ENCODE peak calls at places on chromosomes 16 and 17, in ten cellular contexts. One of them, this sample, is unnamed.
A peak's percentile ranks its signal among the peaks of the same experiment; 100 is the strongest.

GRCh38 chr17:37503148-37503547 is 13.5 kb downstream of the DUSP14 start:
- DNase-seq in stomach: no peak
- DNase-seq in cardiac muscle cell: no peak
- DNase-seq in fibroblast of mammary gland: no peak
- DNase-seq in endodermal cell: no peak
- DNase-seq in tibial nerve: no peak
- DNase-seq in tibial artery: no peak
- DNase-seq in SK-N-SH: no peak
- DNase-seq in mammary epithelial cell: no peak
- DNase-seq in left ventricle myocardium inferior: no peak
- DNase-seq in this sample: no peak

GRCh38 chr17:76697702-76698465 is 12.9 kb downstream of the MXRA7 start:
- DNase-seq in endodermal cell: peak; percentile 78
- DNase-seq in cardiac muscle cell: peak; percentile 86
- DNase-seq in fibroblast of mammary gland: no peak
- DNase-seq in stomach: no peak
- DNase-seq in tibial artery: no peak
- DNase-seq in left ventricle myocardium inferior: no peak
- DNase-seq in tibial nerve: no peak
- DNase-seq in SK-N-SH: peak; percentile 86
- DNase-seq in mammary epithelial cell: no peak
- DNase-seq in this sample: no peak

GRCh38 chr16:74186589-74186988 is 110.0 kb upstream of the PSMD7 start:
- DNase-seq in endodermal cell: no peak
- DNase-seq in tibial artery: no peak
- DNase-seq in SK-N-SH: peak; percentile 33
- DNase-seq in tibial nerve: no peak
- DNase-seq in fibroblast of mammary gland: peak; percentile 83
- DNase-seq in mammary epithelial cell: no peak
- DNase-seq in left ventricle myocardium inferior: no peak
- DNase-seq in cardiac muscle cell: no peak
- DNase-seq in stomach: no peak
- DNase-seq in this sample: no peak

GRCh38 chr16:1141716-1142115 is 11.2 kb upstream of the CACNA1H start:
- DNase-seq in stomach: no peak
- DNase-seq in mammary epithelial cell: no peak
- DNase-seq in endodermal cell: no peak
- DNase-seq in tibial artery: no peak
- DNase-seq in SK-N-SH: no peak
- DNase-seq in left ventricle myocardium inferior: no peak
- DNase-seq in fibroblast of mammary gland: no peak
- DNase-seq in tibial nerve: no peak
- DNase-seq in cardiac muscle cell: no peak
- DNase-seq in this sample: no peak

GRCh38 chr16:78693496-78693895 is 594.0 kb downstream of the WWOX start:
- DNase-seq in tibial nerve: no peak
- DNase-seq in stomach: no peak
- DNase-seq in tibial artery: no peak
- DNase-seq in SK-N-SH: no peak
- DNase-seq in mammary epithelial cell: no peak
- DNase-seq in fibroblast of mammary gland: no peak
- DNase-seq in cardiac muscle cell: no peak
- DNase-seq in left ventricle myocardium inferior: no peak
- DNase-seq in endodermal cell: no peak
- DNase-seq in this sample: no peak

GRCh38 chr16:73126453-73126853 is 78.5 kb upstream of the ZFHX3 start:
- DNase-seq in cardiac muscle cell: no peak
- DNase-seq in endodermal cell: no peak
- DNase-seq in SK-N-SH: no peak
- DNase-seq in tibial artery: peak; percentile 78
- DNase-seq in tibial nerve: peak; percentile 58
- DNase-seq in left ventricle myocardium inferior: peak; percentile 53
- DNase-seq in stomach: no peak
- DNase-seq in mammary epithelial cell: peak; percentile 49
- DNase-seq in fibroblast of mammary gland: peak; percentile 99
- DNase-seq in this sample: no peak

GRCh38 chr16:29717113-29717512 is 28.7 kb downstream of the C16orf54 start:
- DNase-seq in left ventricle myocardium inferior: no peak
- DNase-seq in endodermal cell: no peak
- DNase-seq in mammary epithelial cell: no peak
- DNase-seq in tibial nerve: no peak
- DNase-seq in SK-N-SH: no peak
- DNase-seq in fibroblast of mammary gland: no peak
- DNase-seq in stomach: no peak
- DNase-seq in tibial artery: no peak
- DNase-seq in cardiac muscle cell: no peak
- DNase-seq in this sample: no peak

GRCh38 chr17:75181608-75182318 is 996 bp downstream of the SUMO2 start:
- DNase-seq in stomach: peak; percentile 28
- DNase-seq in fibroblast of mammary gland: no peak
- DNase-seq in endodermal cell: no peak
- DNase-seq in tibial nerve: peak; percentile 20
- DNase-seq in tibial artery: peak; percentile 23
- DNase-seq in cardiac muscle cell: peak; percentile 15
- DNase-seq in mammary epithelial cell: peak; percentile 18
- DNase-seq in left ventricle myocardium inferior: peak; percentile 17
- DNase-seq in SK-N-SH: peak; percentile 36
- DNase-seq in this sample: peak; percentile 51

GRCh38 chr16:70508752-70509151 is 14.6 kb downstream of the COG4 start:
- DNase-seq in endodermal cell: no peak
- DNase-seq in mammary epithelial cell: no peak
- DNase-seq in cardiac muscle cell: no peak
- DNase-seq in left ventricle myocardium inferior: no peak
- DNase-seq in stomach: no peak
- DNase-seq in tibial nerve: no peak
- DNase-seq in SK-N-SH: no peak
- DNase-seq in fibroblast of mammary gland: peak; percentile 29
- DNase-seq in tibial artery: no peak
- DNase-seq in this sample: no peak

DNA sequence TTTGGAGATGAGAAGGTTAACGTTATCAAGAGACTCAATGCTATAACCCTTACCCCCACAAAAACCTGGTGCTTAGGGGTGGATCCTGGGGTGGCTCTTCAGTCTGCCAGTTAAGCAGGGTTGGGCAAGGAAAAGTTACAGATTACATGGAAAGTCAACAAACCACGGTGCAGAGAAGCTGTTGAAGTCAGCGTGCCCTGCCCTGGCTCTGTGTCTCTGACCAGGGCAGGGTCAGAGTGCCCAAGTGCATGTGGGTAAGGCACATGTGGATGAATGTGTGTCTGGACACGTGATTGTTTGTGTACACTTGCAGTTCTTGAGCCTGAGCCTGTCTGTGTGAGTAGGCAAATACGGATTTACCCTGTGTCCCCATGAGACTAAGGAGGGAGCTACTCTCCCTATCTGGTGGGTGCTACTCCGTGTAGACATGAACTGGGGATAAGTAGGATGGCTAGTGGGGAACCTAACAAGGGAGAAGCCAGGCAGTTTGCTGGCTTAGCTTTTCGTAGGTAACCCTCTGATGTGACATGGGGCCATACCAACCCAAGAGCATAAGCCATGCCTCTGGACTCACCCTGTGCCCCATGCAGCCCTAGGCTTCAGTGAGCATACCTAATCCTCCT is 5.5 kb downstream of the IGFBP4 start:
- DNase-seq in endodermal cell: no peak
- DNase-seq in tibial nerve: no peak
- DNase-seq in tibial artery: no peak
- DNase-seq in stomach: peak; percentile 70
- DNase-seq in SK-N-SH: no peak
- DNase-seq in mammary epithelial cell: no peak
- DNase-seq in cardiac muscle cell: no peak
- DNase-seq in left ventricle myocardium inferior: no peak
- DNase-seq in fibroblast of mammary gland: peak; percentile 70
- DNase-seq in this sample: no peak
- TF ChIP-seq CTCF in endodermal cell: no peak
- TF ChIP-seq CTCF in tibial nerve: no peak
- TF ChIP-seq CTCF in tibial artery: no peak
- TF ChIP-seq CTCF in stomach: no peak
- TF ChIP-seq CTCF in SK-N-SH: no peak
- TF ChIP-seq CTCF in mammary epithelial cell: no peak
- TF ChIP-seq CTCF in cardiac muscle cell: no peak
- TF ChIP-seq CTCF in left ventricle myocardium inferior: no peak
- TF ChIP-seq CTCF in fibroblast of mammary gland: no peak
- TF ChIP-seq CTCF in this sample: no peak

GRCh38 chr17:28514571-28515002 is 8.4 kb downstream of the FOXN1 start:
- DNase-seq in SK-N-SH: no peak
- DNase-seq in fibroblast of mammary gland: no peak
- DNase-seq in tibial artery: no peak
- DNase-seq in endodermal cell: no peak
- DNase-seq in stomach: no peak
- DNase-seq in cardiac muscle cell: no peak
- DNase-seq in tibial nerve: no peak
- DNase-seq in mammary epithelial cell: no peak
- DNase-seq in left ventricle myocardium inferior: no peak
- DNase-seq in this sample: no peak
- TF ChIP-seq CTCF in SK-N-SH: no peak
- TF ChIP-seq CTCF in fibroblast of mammary gland: no peak
- TF ChIP-seq CTCF in tibial artery: no peak
- TF ChIP-seq CTCF in endodermal cell: no peak
- TF ChIP-seq CTCF in stomach: no peak
- TF ChIP-seq CTCF in cardiac muscle cell: no peak
- TF ChIP-seq CTCF in tibial nerve: no peak
- TF ChIP-seq CTCF in mammary epithelial cell: no peak
- TF ChIP-seq CTCF in left ventricle myocardium inferior: no peak
- TF ChIP-seq CTCF in this sample: no peak

DNA sequence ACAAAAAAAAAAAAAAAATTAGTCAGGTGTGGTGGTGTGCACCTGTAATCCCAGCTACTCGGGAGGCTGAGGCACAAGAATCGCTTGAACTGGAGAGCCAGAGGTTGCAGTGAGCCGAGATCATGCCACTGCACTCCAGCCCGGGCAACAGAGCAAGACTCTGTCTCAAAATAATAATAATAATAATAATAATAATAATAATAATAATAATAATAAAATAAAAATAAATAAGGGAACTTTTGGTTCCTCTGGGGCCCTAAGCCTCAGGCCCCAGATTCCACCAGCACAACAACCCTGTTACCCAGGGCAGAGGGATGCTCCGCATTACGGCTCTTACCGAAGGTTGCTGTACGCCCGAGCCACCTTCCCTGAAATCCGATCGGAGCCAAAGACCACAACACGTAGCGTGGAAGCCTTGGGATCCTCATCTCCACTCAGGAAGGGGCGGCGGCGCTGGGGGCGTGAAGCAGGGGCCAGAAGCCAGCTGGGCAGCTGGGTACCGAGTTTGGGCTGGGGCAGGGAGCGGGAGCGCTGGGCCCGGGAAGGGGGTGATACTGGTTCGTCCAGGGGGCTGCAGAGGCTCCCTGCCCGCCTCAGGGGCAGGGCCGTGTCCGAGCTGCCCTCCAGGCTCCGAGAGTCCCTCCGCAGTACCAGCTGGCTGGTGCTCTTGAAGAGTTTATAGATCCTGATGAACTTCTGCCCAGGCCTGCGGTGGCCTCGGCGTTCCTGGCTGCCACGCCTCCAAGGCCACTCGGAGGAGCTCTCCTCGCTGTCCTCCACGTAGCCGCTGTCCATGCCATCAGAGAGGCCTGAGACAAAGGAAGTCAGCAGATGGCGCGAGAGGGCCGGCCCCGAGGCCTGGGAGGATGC is 20.6 kb upstream of the PIK3R6 start:
- DNase-seq in stomach: no peak
- DNase-seq in mammary epithelial cell: no peak
- DNase-seq in endodermal cell: peak; percentile 99
- DNase-seq in cardiac muscle cell: peak; percentile 71
- DNase-seq in SK-N-SH: peak; percentile 66
- DNase-seq in fibroblast of mammary gland: peak; percentile 49
- DNase-seq in tibial artery: peak; percentile 40
- DNase-seq in left ventricle myocardium inferior: peak; percentile 52
- DNase-seq in tibial nerve: peak; percentile 23
- DNase-seq in this sample: no peak
- TF ChIP-seq CTCF in stomach: no peak
- TF ChIP-seq CTCF in mammary epithelial cell: no peak
- TF ChIP-seq CTCF in endodermal cell: peak; percentile 78
- TF ChIP-seq CTCF in cardiac muscle cell: peak; percentile 58
- TF ChIP-seq CTCF in SK-N-SH: peak; percentile 52
- TF ChIP-seq CTCF in fibroblast of mammary gland: peak; percentile 46
- TF ChIP-seq CTCF in tibial artery: no peak
- TF ChIP-seq CTCF in left ventricle myocardium inferior: peak; percentile 60
- TF ChIP-seq CTCF in tibial nerve: peak; percentile 8
- TF ChIP-seq CTCF in this sample: no peak

DNA sequence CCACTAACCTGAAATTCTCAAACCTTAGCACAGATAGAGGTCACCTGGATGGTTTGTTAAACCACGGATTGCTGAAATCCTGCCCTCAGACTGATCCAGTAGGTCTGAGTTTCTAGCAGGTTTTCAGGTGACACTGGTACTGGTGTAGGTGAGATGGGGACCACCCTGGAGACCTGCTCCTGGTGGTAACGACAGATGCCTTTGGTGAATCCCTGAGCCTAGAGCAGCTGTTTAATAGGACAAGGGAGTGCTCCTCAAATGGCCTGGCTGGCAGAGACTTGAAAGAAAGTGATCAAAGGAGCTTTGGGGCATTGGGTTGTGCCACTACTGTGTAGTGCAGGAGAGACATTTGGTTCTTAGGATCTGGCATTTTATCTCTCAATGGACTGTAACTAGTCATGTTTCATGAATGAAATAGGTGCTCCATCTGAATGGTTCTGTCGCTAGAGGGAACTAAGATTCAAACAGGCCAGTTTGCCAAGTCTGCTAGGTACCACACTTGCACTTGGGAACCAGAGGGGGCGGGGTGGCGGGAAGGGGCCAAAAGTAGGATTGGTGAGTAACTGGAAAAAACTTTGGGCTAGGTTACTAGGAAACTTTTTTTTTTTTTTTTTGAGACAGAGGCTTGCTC is 2.9 kb upstream of the IFI35 start:
- DNase-seq in fibroblast of mammary gland: peak; percentile 77
- DNase-seq in cardiac muscle cell: no peak
- DNase-seq in mammary epithelial cell: peak; percentile 59
- DNase-seq in stomach: no peak
- DNase-seq in left ventricle myocardium inferior: no peak
- DNase-seq in endodermal cell: peak; percentile 81
- DNase-seq in tibial artery: no peak
- DNase-seq in SK-N-SH: no peak
- DNase-seq in tibial nerve: no peak
- DNase-seq in this sample: no peak
- TF ChIP-seq CTCF in fibroblast of mammary gland: no peak
- TF ChIP-seq CTCF in cardiac muscle cell: no peak
- TF ChIP-seq CTCF in mammary epithelial cell: peak; percentile 1
- TF ChIP-seq CTCF in stomach: no peak
- TF ChIP-seq CTCF in left ventricle myocardium inferior: no peak
- TF ChIP-seq CTCF in endodermal cell: peak; percentile 21
- TF ChIP-seq CTCF in tibial artery: no peak
- TF ChIP-seq CTCF in SK-N-SH: no peak
- TF ChIP-seq CTCF in tibial nerve: no peak
- TF ChIP-seq CTCF in this sample: no peak